ENCODE peak calls at places on chromosomes 13 and 19, in ten cellular contexts. R is progenitor cell of endocrine pancreas; M is posterior cingulate gyrus; P is A172; J is smooth muscle cell of the brain vasculature; B is right lobe of liver; W is SW 1271; O is epithelial cell of esophagus; X is ACHN; N is activated effector memory CD4-positive, alpha-beta T cell treated with Interleukin-2 at 50 U/mL for 16 hours. H is an unnamed sample.

GRCh38 chr13:23684647-23685046 is 114.4 kb downstream of the TNFRSF19 start:
- DNase-seq in R (no peak), M (no peak), P (no peak), J (no peak), B (no peak), W (no peak), O (no peak), X (no peak), N (no peak), H (no peak)

GRCh38 chr13:92530364-92530763 is 696.2 kb upstream of the GPC6 start:
- DNase-seq in R (no peak), M (no peak), P (no peak), J (no peak), B (no peak), W (no peak), O (peak), X (peak), N (no peak), H (no peak)

GRCh38 chr13:34462843-34463242 is 479.2 kb upstream of the NBEA start:
- DNase-seq in R (no peak), M (no peak), P (peak), J (no peak), B (no peak), W (peak), O (peak), X (no peak), N (no peak), H (no peak)

GRCh38 chr13:24184855-24185254 is 24.3 kb downstream of the SPATA13 start:
- DNase-seq in R (no peak), M (no peak), P (no peak), J (no peak), B (no peak), W (no peak), O (no peak), X (peak), N (no peak), H (no peak)

GRCh38 chr19:17289489-17289888 is 7.8 kb downstream of the ANKLE1 start:
- DNase-seq in R (peak), M (peak), P (peak), J (no peak), B (no peak), W (peak), O (peak), X (no peak), N (no peak), H (no peak)

GRCh38 chr19:47012620-47013019 is 7.0 kb upstream of the NPAS1 start:
- DNase-seq in R (no peak), M (no peak), P (no peak), J (no peak), B (no peak), W (no peak), O (peak), X (no peak), N (no peak), H (no peak)

GRCh38 chr13:49935171-49936084 is 712 bp downstream of the SPRYD7 start:
- DNase-seq in R (no peak), M (no peak), P (peak), J (peak), B (no peak), W (peak), O (peak), X (peak), N (peak), H (peak)

GRCh38 chr19:51702103-51702753 is 9.1 kb downstream of the SPACA6 start:
- DNase-seq in R (peak), M (peak), P (no peak), J (no peak), B (peak), W (no peak), O (peak), X (no peak), N (no peak), H (peak)

GRCh38 chr19:16442386-16443276 is 29.1 kb downstream of the EPS15L1 start:
- DNase-seq in R (no peak), M (no peak), P (no peak), J (no peak), B (no peak), W (no peak), O (no peak), X (no peak), N (no peak), H (no peak)

GRCh38 chr19:6654347-6655310 is 15.3 kb downstream of the TNFSF14 start:
- DNase-seq in R (no peak), M (no peak), P (no peak), J (no peak), B (no peak), W (no peak), O (no peak), X (no peak), N (peak), H (no peak)

GRCh38 chr13:47136659-47136975 is 239.8 kb upstream of the HTR2A start:
- DNase-seq in R (no peak), M (no peak), P (no peak), J (no peak), B (no peak), W (no peak), O (no peak), X (no peak), N (no peak), H (no peak)

GRCh38 chr13:78701383-78701782 is 42.4 kb upstream of the OBI1 start:
- DNase-seq in R (no peak), M (no peak), P (no peak), J (no peak), B (no peak), W (no peak), O (no peak), X (no peak), N (no peak), H (no peak)

GRCh38 chr19:6103217-6103644 is 7.1 kb downstream of the RFX2 start:
- DNase-seq in R (no peak), M (peak), P (peak), J (no peak), B (peak), W (peak), O (peak), X (no peak), N (no peak), H (no peak)

H was measured in H1.